ENCODE peak calls at places on chromosomes 16 and 17, in eight cellular contexts. One of them, this sample, is unnamed.

GRCh38 chr17:6064855-6065254 is 5.3 kb upstream of the WSCD1 start:
- DNase-seq in anterior cingulate cortex: no peak
- DNase-seq in cardiac muscle cell: no peak
- DNase-seq in cardiac fibroblast: no peak
- DNase-seq in T-helper 1 cell: no peak
- DNase-seq in stimulated activated CD8-positive, alpha-beta memory T cell treated with anti-CD3 and anti-CD28 coated beads, Interleukin-4, amount 100 ng/mL, for 48 hours: no peak
- DNase-seq in iris pigment epithelial cell: no peak
- DNase-seq in NCI-H1417: peak
- DNase-seq in this sample: no peak

GRCh38 chr16:88992351-88993005 is 15.5 kb upstream of the CBFA2T3 start:
- DNase-seq in anterior cingulate cortex: no peak
- DNase-seq in cardiac muscle cell: no peak
- DNase-seq in cardiac fibroblast: no peak
- DNase-seq in T-helper 1 cell: no peak
- DNase-seq in stimulated activated CD8-positive, alpha-beta memory T cell treated with anti-CD3 and anti-CD28 coated beads, Interleukin-4, amount 100 ng/mL, for 48 hours: no peak
- DNase-seq in iris pigment epithelial cell: no peak
- DNase-seq in NCI-H1417: no peak
- DNase-seq in this sample: no peak

GRCh38 chr16:77227745-77228144 is 28.5 kb downstream of the SYCE1L start:
- DNase-seq in anterior cingulate cortex: no peak
- DNase-seq in cardiac muscle cell: no peak
- DNase-seq in cardiac fibroblast: no peak
- DNase-seq in T-helper 1 cell: no peak
- DNase-seq in stimulated activated CD8-positive, alpha-beta memory T cell treated with anti-CD3 and anti-CD28 coated beads, Interleukin-4, amount 100 ng/mL, for 48 hours: no peak
- DNase-seq in iris pigment epithelial cell: no peak
- DNase-seq in NCI-H1417: no peak
- DNase-seq in this sample: no peak

GRCh38 chr16:12147681-12148479 is 171.3 kb downstream of the SNX29 start:
- DNase-seq in anterior cingulate cortex: no peak
- DNase-seq in cardiac muscle cell: no peak
- DNase-seq in cardiac fibroblast: no peak
- DNase-seq in T-helper 1 cell: no peak
- DNase-seq in stimulated activated CD8-positive, alpha-beta memory T cell treated with anti-CD3 and anti-CD28 coated beads, Interleukin-4, amount 100 ng/mL, for 48 hours: no peak
- DNase-seq in iris pigment epithelial cell: no peak
- DNase-seq in NCI-H1417: peak
- DNase-seq in this sample: no peak

GRCh38 chr17:7992516-7992915 is 9.9 kb upstream of the GUCY2D start:
- DNase-seq in anterior cingulate cortex: no peak
- DNase-seq in cardiac muscle cell: no peak
- DNase-seq in cardiac fibroblast: peak
- DNase-seq in T-helper 1 cell: no peak
- DNase-seq in stimulated activated CD8-positive, alpha-beta memory T cell treated with anti-CD3 and anti-CD28 coated beads, Interleukin-4, amount 100 ng/mL, for 48 hours: no peak
- DNase-seq in iris pigment epithelial cell: peak
- DNase-seq in NCI-H1417: no peak
- DNase-seq in this sample: no peak

GRCh38 chr17:68512967-68513474 is 791 bp downstream of the PRKAR1A start:
- DNase-seq in anterior cingulate cortex: no peak
- DNase-seq in cardiac muscle cell: peak
- DNase-seq in cardiac fibroblast: peak
- DNase-seq in T-helper 1 cell: peak
- DNase-seq in stimulated activated CD8-positive, alpha-beta memory T cell treated with anti-CD3 and anti-CD28 coated beads, Interleukin-4, amount 100 ng/mL, for 48 hours: no peak
- DNase-seq in iris pigment epithelial cell: peak
- DNase-seq in NCI-H1417: peak
- DNase-seq in this sample: no peak

GRCh38 chr16:79372504-79373184 is 227.9 kb downstream of the MAF start:
- DNase-seq in anterior cingulate cortex: no peak
- DNase-seq in cardiac muscle cell: peak
- DNase-seq in cardiac fibroblast: peak
- DNase-seq in T-helper 1 cell: no peak
- DNase-seq in stimulated activated CD8-positive, alpha-beta memory T cell treated with anti-CD3 and anti-CD28 coated beads, Interleukin-4, amount 100 ng/mL, for 48 hours: peak
- DNase-seq in iris pigment epithelial cell: peak
- DNase-seq in NCI-H1417: no peak
- DNase-seq in this sample: no peak

GRCh38 chr17:17391575-17392370 is 85.0 kb upstream of the MED9 start:
- DNase-seq in anterior cingulate cortex: no peak
- DNase-seq in cardiac muscle cell: no peak
- DNase-seq in cardiac fibroblast: no peak
- DNase-seq in T-helper 1 cell: peak
- DNase-seq in stimulated activated CD8-positive, alpha-beta memory T cell treated with anti-CD3 and anti-CD28 coated beads, Interleukin-4, amount 100 ng/mL, for 48 hours: peak
- DNase-seq in iris pigment epithelial cell: no peak
- DNase-seq in NCI-H1417: no peak
- DNase-seq in this sample: no peak

GRCh38 chr17:75694536-75694935 is 26.7 kb upstream of the ITGB4 start:
- DNase-seq in anterior cingulate cortex: no peak
- DNase-seq in cardiac muscle cell: no peak
- DNase-seq in cardiac fibroblast: no peak
- DNase-seq in T-helper 1 cell: no peak
- DNase-seq in stimulated activated CD8-positive, alpha-beta memory T cell treated with anti-CD3 and anti-CD28 coated beads, Interleukin-4, amount 100 ng/mL, for 48 hours: no peak
- DNase-seq in iris pigment epithelial cell: no peak
- DNase-seq in NCI-H1417: no peak
- DNase-seq in this sample: no peak

GRCh38 chr17:9956474-9957131 is 51.5 kb upstream of the RCVRN start:
- DNase-seq in anterior cingulate cortex: no peak
- DNase-seq in cardiac muscle cell: no peak
- DNase-seq in cardiac fibroblast: no peak
- DNase-seq in T-helper 1 cell: no peak
- DNase-seq in stimulated activated CD8-positive, alpha-beta memory T cell treated with anti-CD3 and anti-CD28 coated beads, Interleukin-4, amount 100 ng/mL, for 48 hours: no peak
- DNase-seq in iris pigment epithelial cell: no peak
- DNase-seq in NCI-H1417: no peak
- DNase-seq in this sample: no peak

GRCh38 chr17:12024332-12024731 is 3.7 kb downstream of the MAP2K4 start:
- DNase-seq in anterior cingulate cortex: no peak
- DNase-seq in cardiac muscle cell: peak
- DNase-seq in cardiac fibroblast: peak
- DNase-seq in T-helper 1 cell: no peak
- DNase-seq in stimulated activated CD8-positive, alpha-beta memory T cell treated with anti-CD3 and anti-CD28 coated beads, Interleukin-4, amount 100 ng/mL, for 48 hours: no peak
- DNase-seq in iris pigment epithelial cell: peak
- DNase-seq in NCI-H1417: no peak
- DNase-seq in this sample: no peak

GRCh38 chr17:64036198-64036922 is 15.9 kb upstream of the ICAM2 start:
- DNase-seq in anterior cingulate cortex: no peak
- DNase-seq in cardiac muscle cell: no peak
- DNase-seq in cardiac fibroblast: no peak
- DNase-seq in T-helper 1 cell: no peak
- DNase-seq in stimulated activated CD8-positive, alpha-beta memory T cell treated with anti-CD3 and anti-CD28 coated beads, Interleukin-4, amount 100 ng/mL, for 48 hours: no peak
- DNase-seq in iris pigment epithelial cell: no peak
- DNase-seq in NCI-H1417: no peak
- DNase-seq in this sample: no peak

GRCh38 chr16:30539000-30539964 is 4.6 kb upstream of the ZNF747 start:
- DNase-seq in anterior cingulate cortex: no peak
- DNase-seq in cardiac muscle cell: no peak
- DNase-seq in cardiac fibroblast: no peak
- DNase-seq in T-helper 1 cell: no peak
- DNase-seq in stimulated activated CD8-positive, alpha-beta memory T cell treated with anti-CD3 and anti-CD28 coated beads, Interleukin-4, amount 100 ng/mL, for 48 hours: no peak
- DNase-seq in iris pigment epithelial cell: no peak
- DNase-seq in NCI-H1417: no peak
- DNase-seq in this sample: no peak

GRCh38 chr16:48546774-48547173 is 63.2 kb downstream of the N4BP1 start:
- DNase-seq in anterior cingulate cortex: no peak
- DNase-seq in cardiac muscle cell: no peak
- DNase-seq in cardiac fibroblast: no peak
- DNase-seq in T-helper 1 cell: no peak
- DNase-seq in stimulated activated CD8-positive, alpha-beta memory T cell treated with anti-CD3 and anti-CD28 coated beads, Interleukin-4, amount 100 ng/mL, for 48 hours: no peak
- DNase-seq in iris pigment epithelial cell: no peak
- DNase-seq in NCI-H1417: peak
- DNase-seq in this sample: no peak

GRCh38 chr16:22214893-22215292 is 8.8 kb downstream of the EEF2K start:
- DNase-seq in anterior cingulate cortex: no peak
- DNase-seq in cardiac muscle cell: no peak
- DNase-seq in cardiac fibroblast: no peak
- DNase-seq in T-helper 1 cell: no peak
- DNase-seq in stimulated activated CD8-positive, alpha-beta memory T cell treated with anti-CD3 and anti-CD28 coated beads, Interleukin-4, amount 100 ng/mL, for 48 hours: no peak
- DNase-seq in iris pigment epithelial cell: peak
- DNase-seq in NCI-H1417: no peak
- DNase-seq in this sample: no peak

GRCh38 chr16:29962344-29962994 is 590 bp downstream of the TMEM219 start:
- DNase-seq in anterior cingulate cortex: no peak
- DNase-seq in cardiac muscle cell: peak
- DNase-seq in cardiac fibroblast: peak
- DNase-seq in T-helper 1 cell: no peak
- DNase-seq in stimulated activated CD8-positive, alpha-beta memory T cell treated with anti-CD3 and anti-CD28 coated beads, Interleukin-4, amount 100 ng/mL, for 48 hours: no peak
- DNase-seq in iris pigment epithelial cell: peak
- DNase-seq in NCI-H1417: peak
- DNase-seq in this sample: no peak

GRCh38 chr16:4676826-4677225 is 16.5 kb upstream of the NUDT16L1 start:
- DNase-seq in anterior cingulate cortex: no peak
- DNase-seq in cardiac muscle cell: no peak
- DNase-seq in cardiac fibroblast: no peak
- DNase-seq in T-helper 1 cell: no peak
- DNase-seq in stimulated activated CD8-positive, alpha-beta memory T cell treated with anti-CD3 and anti-CD28 coated beads, Interleukin-4, amount 100 ng/mL, for 48 hours: no peak
- DNase-seq in iris pigment epithelial cell: no peak
- DNase-seq in NCI-H1417: no peak
- DNase-seq in this sample: no peak

GRCh38 chr16:49411121-49411970 is 37.7 kb downstream of the C16orf78 start:
- DNase-seq in anterior cingulate cortex: no peak
- DNase-seq in cardiac muscle cell: no peak
- DNase-seq in cardiac fibroblast: no peak
- DNase-seq in T-helper 1 cell: no peak
- DNase-seq in stimulated activated CD8-positive, alpha-beta memory T cell treated with anti-CD3 and anti-CD28 coated beads, Interleukin-4, amount 100 ng/mL, for 48 hours: no peak
- DNase-seq in iris pigment epithelial cell: no peak
- DNase-seq in NCI-H1417: no peak
- DNase-seq in this sample: no peak

GRCh38 chr17:28946239-28946638 is 5.1 kb downstream of the PHF12 start:
- DNase-seq in anterior cingulate cortex: no peak
- DNase-seq in cardiac muscle cell: peak
- DNase-seq in cardiac fibroblast: peak
- DNase-seq in T-helper 1 cell: peak
- DNase-seq in stimulated activated CD8-positive, alpha-beta memory T cell treated with anti-CD3 and anti-CD28 coated beads, Interleukin-4, amount 100 ng/mL, for 48 hours: no peak
- DNase-seq in iris pigment epithelial cell: peak
- DNase-seq in NCI-H1417: no peak
- DNase-seq in this sample: no peak

GRCh38 chr17:17547210-17547764 is 44.2 kb downstream of the PEMT start:
- DNase-seq in anterior cingulate cortex: no peak
- DNase-seq in cardiac muscle cell: no peak
- DNase-seq in cardiac fibroblast: no peak
- DNase-seq in T-helper 1 cell: no peak
- DNase-seq in stimulated activated CD8-positive, alpha-beta memory T cell treated with anti-CD3 and anti-CD28 coated beads, Interleukin-4, amount 100 ng/mL, for 48 hours: no peak
- DNase-seq in iris pigment epithelial cell: no peak
- DNase-seq in NCI-H1417: peak
- DNase-seq in this sample: no peak

GRCh38 chr16:84110527-84110926 is 6.2 kb downstream of the MBTPS1 start:
- DNase-seq in anterior cingulate cortex: no peak
- DNase-seq in cardiac muscle cell: no peak
- DNase-seq in cardiac fibroblast: no peak
- DNase-seq in T-helper 1 cell: no peak
- DNase-seq in stimulated activated CD8-positive, alpha-beta memory T cell treated with anti-CD3 and anti-CD28 coated beads, Interleukin-4, amount 100 ng/mL, for 48 hours: no peak
- DNase-seq in iris pigment epithelial cell: no peak
- DNase-seq in NCI-H1417: no peak
- DNase-seq in this sample: no peak

GRCh38 chr16:48961546-48961945 is 320.1 kb downstream of the CBLN1 start:
- DNase-seq in anterior cingulate cortex: no peak
- DNase-seq in cardiac muscle cell: no peak
- DNase-seq in cardiac fibroblast: no peak
- DNase-seq in T-helper 1 cell: no peak
- DNase-seq in stimulated activated CD8-positive, alpha-beta memory T cell treated with anti-CD3 and anti-CD28 coated beads, Interleukin-4, amount 100 ng/mL, for 48 hours: no peak
- DNase-seq in iris pigment epithelial cell: no peak
- DNase-seq in NCI-H1417: no peak
- DNase-seq in this sample: no peak

GRCh38 chr16:21943571-21943970 is 9.6 kb upstream of the UQCRC2 start:
- DNase-seq in anterior cingulate cortex: no peak
- DNase-seq in cardiac muscle cell: no peak
- DNase-seq in cardiac fibroblast: no peak
- DNase-seq in T-helper 1 cell: no peak
- DNase-seq in stimulated activated CD8-positive, alpha-beta memory T cell treated with anti-CD3 and anti-CD28 coated beads, Interleukin-4, amount 100 ng/mL, for 48 hours: no peak
- DNase-seq in iris pigment epithelial cell: no peak
- DNase-seq in NCI-H1417: no peak
- DNase-seq in this sample: no peak

GRCh38 chr16:85140455-85141012 is 28.3 kb upstream of the CIBAR2 start:
- DNase-seq in anterior cingulate cortex: no peak
- DNase-seq in cardiac muscle cell: no peak
- DNase-seq in cardiac fibroblast: no peak
- DNase-seq in T-helper 1 cell: no peak
- DNase-seq in stimulated activated CD8-positive, alpha-beta memory T cell treated with anti-CD3 and anti-CD28 coated beads, Interleukin-4, amount 100 ng/mL, for 48 hours: no peak
- DNase-seq in iris pigment epithelial cell: no peak
- DNase-seq in NCI-H1417: no peak
- DNase-seq in this sample: no peak

GRCh38 chr17:67765623-67766022 is 47.9 kb downstream of the NOL11 start:
- DNase-seq in anterior cingulate cortex: no peak
- DNase-seq in cardiac muscle cell: no peak
- DNase-seq in cardiac fibroblast: no peak
- DNase-seq in T-helper 1 cell: no peak
- DNase-seq in stimulated activated CD8-positive, alpha-beta memory T cell treated with anti-CD3 and anti-CD28 coated beads, Interleukin-4, amount 100 ng/mL, for 48 hours: no peak
- DNase-seq in iris pigment epithelial cell: no peak
- DNase-seq in NCI-H1417: no peak
- DNase-seq in this sample: no peak

GRCh38 chr16:57529324-57530103 is 6.9 kb downstream of the CCDC102A start:
- DNase-seq in anterior cingulate cortex: no peak
- DNase-seq in cardiac muscle cell: no peak
- DNase-seq in cardiac fibroblast: no peak
- DNase-seq in T-helper 1 cell: no peak
- DNase-seq in stimulated activated CD8-positive, alpha-beta memory T cell treated with anti-CD3 and anti-CD28 coated beads, Interleukin-4, amount 100 ng/mL, for 48 hours: no peak
- DNase-seq in iris pigment epithelial cell: no peak
- DNase-seq in NCI-H1417: no peak
- DNase-seq in this sample: no peak

GRCh38 chr17:59753522-59754467 is 46.3 kb downstream of the VMP1 start:
- DNase-seq in anterior cingulate cortex: no peak
- DNase-seq in cardiac muscle cell: peak
- DNase-seq in cardiac fibroblast: peak
- DNase-seq in T-helper 1 cell: peak
- DNase-seq in stimulated activated CD8-positive, alpha-beta memory T cell treated with anti-CD3 and anti-CD28 coated beads, Interleukin-4, amount 100 ng/mL, for 48 hours: no peak
- DNase-seq in iris pigment epithelial cell: peak
- DNase-seq in NCI-H1417: peak
- DNase-seq in this sample: no peak

GRCh38 chr16:66510298-66510697 is 39.6 kb downstream of the TK2 start:
- DNase-seq in anterior cingulate cortex: no peak
- DNase-seq in cardiac muscle cell: no peak
- DNase-seq in cardiac fibroblast: no peak
- DNase-seq in T-helper 1 cell: no peak
- DNase-seq in stimulated activated CD8-positive, alpha-beta memory T cell treated with anti-CD3 and anti-CD28 coated beads, Interleukin-4, amount 100 ng/mL, for 48 hours: no peak
- DNase-seq in iris pigment epithelial cell: no peak
- DNase-seq in NCI-H1417: no peak
- DNase-seq in this sample: no peak

GRCh38 chr17:80485846-80486245 is 9.4 kb upstream of the NPTX1 start:
- DNase-seq in anterior cingulate cortex: no peak
- DNase-seq in cardiac muscle cell: no peak
- DNase-seq in cardiac fibroblast: no peak
- DNase-seq in T-helper 1 cell: no peak
- DNase-seq in stimulated activated CD8-positive, alpha-beta memory T cell treated with anti-CD3 and anti-CD28 coated beads, Interleukin-4, amount 100 ng/mL, for 48 hours: no peak
- DNase-seq in iris pigment epithelial cell: no peak
- DNase-seq in NCI-H1417: peak
- DNase-seq in this sample: no peak

GRCh38 chr16:14485131-14485551 is 144.9 kb downstream of the PARN start:
- DNase-seq in anterior cingulate cortex: no peak
- DNase-seq in cardiac muscle cell: peak
- DNase-seq in cardiac fibroblast: no peak
- DNase-seq in T-helper 1 cell: no peak
- DNase-seq in stimulated activated CD8-positive, alpha-beta memory T cell treated with anti-CD3 and anti-CD28 coated beads, Interleukin-4, amount 100 ng/mL, for 48 hours: no peak
- DNase-seq in iris pigment epithelial cell: peak
- DNase-seq in NCI-H1417: no peak
- DNase-seq in this sample: no peak

GRCh38 chr16:89315791-89316581 is 98.5 kb downstream of the ZNF778 start:
- DNase-seq in anterior cingulate cortex: no peak
- DNase-seq in cardiac muscle cell: peak
- DNase-seq in cardiac fibroblast: peak
- DNase-seq in T-helper 1 cell: peak
- DNase-seq in stimulated activated CD8-positive, alpha-beta memory T cell treated with anti-CD3 and anti-CD28 coated beads, Interleukin-4, amount 100 ng/mL, for 48 hours: peak
- DNase-seq in iris pigment epithelial cell: peak
- DNase-seq in NCI-H1417: peak
- DNase-seq in this sample: no peak